ENCODE peak calls at places on chromosomes 1 and 21, in eight cellular contexts. H, P, O, U, L, X, R and M are unnamed samples.

GRCh38 chr21:31903896-31904295 is 31.1 kb downstream of the HUNK start:
- DNase-seq in H (no peak), P (no peak), O (no peak), U (no peak), L (no peak), X (no peak), R (no peak), M (no peak)

GRCh38 chr21:42737969-42738590 is 84.7 kb downstream of the PDE9A start:
- DNase-seq in H (no peak), P (peak; percentile 39), O (no peak), U (no peak), L (no peak), X (no peak), R (no peak), M (no peak)

GRCh38 chr1:32394890-32395415 is 712 bp upstream of the BSDC1 start:
- DNase-seq in H (no peak), P (no peak), O (no peak), U (no peak), L (peak; percentile 23), X (no peak), R (no peak), M (no peak)

GRCh38 chr1:14435368-14436023 is 163.0 kb upstream of the KAZN start:
- DNase-seq in H (no peak), P (no peak), O (no peak), U (no peak), L (no peak), X (no peak), R (no peak), M (no peak)

GRCh38 chr1:178055779-178056471 is 38.0 kb upstream of the RASAL2 start:
- DNase-seq in H (peak; percentile 44), P (no peak), O (no peak), U (no peak), L (no peak), X (no peak), R (peak; percentile 43), M (peak; percentile 27)

GRCh38 chr1:2234762-2235113 is 6.6 kb downstream of the SKI start:
- DNase-seq in H (no peak), P (no peak), O (peak; percentile 54), U (no peak), L (no peak), X (no peak), R (no peak), M (no peak)

GRCh38 chr21:41138711-41139110 is 29.2 kb upstream of the BACE2 start:
- DNase-seq in H (no peak), P (no peak), O (no peak), U (no peak), L (no peak), X (no peak), R (no peak), M (no peak)

GRCh38 chr1:48617227-48617626 is 145.2 kb upstream of the SPATA6 start:
- DNase-seq in H (no peak), P (no peak), O (no peak), U (no peak), L (no peak), X (no peak), R (peak; percentile 14), M (no peak)

GRCh38 chr1:204288061-204288588 is 71.6 kb downstream of the PLEKHA6 start:
- DNase-seq in H (peak; percentile 91), P (no peak), O (no peak), U (no peak), L (peak; percentile 99), X (no peak), R (peak; percentile 33), M (no peak)

GRCh38 chr1:100482167-100482566 is 55.8 kb upstream of the GPR88 start:
- DNase-seq in H (no peak), P (no peak), O (no peak), U (no peak), L (no peak), X (no peak), R (no peak), M (no peak)

GRCh38 chr1:232853994-232854532 is 48.8 kb downstream of the MAP10 start:
- DNase-seq in H (peak; percentile 96), P (no peak), O (no peak), U (no peak), L (no peak), X (no peak), R (peak; percentile 91), M (no peak)

GRCh38 chr1:159921700-159922498 is 3.4 kb downstream of the TAGLN2 start:
- DNase-seq in H (peak; percentile 43), P (no peak), O (peak; percentile 27), U (no peak), L (no peak), X (no peak), R (peak; percentile 38), M (no peak)

GRCh38 chr1:22888320-22889075 is 84.2 kb downstream of the LACTBL1 start:
- DNase-seq in H (peak; percentile 55), P (no peak), O (no peak), U (no peak), L (no peak), X (no peak), R (peak; percentile 50), M (no peak)

GRCh38 chr1:217482356-217483102 is 148.4 kb downstream of the GPATCH2 start:
- DNase-seq in H (peak; percentile 70), P (no peak), O (no peak), U (peak; percentile 0), L (peak; percentile 13), X (no peak), R (peak; percentile 80), M (no peak)

GRCh38 chr1:211603191-211603701 is 24.3 kb upstream of the SLC30A1 start:
- DNase-seq in H (no peak), P (no peak), O (no peak), U (no peak), L (peak; percentile 60), X (no peak), R (peak; percentile 71), M (no peak)

GRCh38 chr21:38955495-38955894 is 149.8 kb downstream of the ETS2 start:
- DNase-seq in H (peak; percentile 83), P (peak; percentile 19), O (no peak), U (no peak), L (peak; percentile 55), X (no peak), R (peak; percentile 73), M (no peak)

GRCh38 chr1:63155437-63155836 is 166.9 kb upstream of the FOXD3 start:
- DNase-seq in H (no peak), P (no peak), O (no peak), U (no peak), L (peak; percentile 11), X (no peak), R (peak; percentile 1), M (no peak)

GRCh38 chr21:15761508-15762100 is 31.8 kb downstream of the USP25 start:
- DNase-seq in H (no peak), P (no peak), O (no peak), U (no peak), L (no peak), X (no peak), R (no peak), M (no peak)

GRCh38 chr1:164660415-164661174 is 101.6 kb downstream of the PBX1 start:
- DNase-seq in H (peak; percentile 71), P (no peak), O (no peak), U (no peak), L (no peak), X (no peak), R (peak; percentile 50), M (no peak)

GRCh38 chr1:234656981-234657651 is 47.1 kb upstream of the IRF2BP2 start:
- DNase-seq in H (peak; percentile 99), P (no peak), O (no peak), U (no peak), L (peak; percentile 98), X (no peak), R (peak; percentile 95), M (no peak)

GRCh38 chr1:156547434-156547833 is 24.9 kb downstream of the IQGAP3 start:
- DNase-seq in H (no peak), P (no peak), O (no peak), U (no peak), L (no peak), X (no peak), R (no peak), M (no peak)